ENCODE peak calls at places on chromosome 18, in five cellular contexts. One of them, this sample, is unnamed.

GRCh38 chr18:41311571-41312240 is 643.3 kb upstream of the PIK3C3 start:
- DNase-seq in esophagus squamous epithelium: no peak
- DNase-seq in suprapubic skin: no peak
- DNase-seq in right lobe of liver: no peak
- DNase-seq in HCT116: no peak
- DNase-seq in this sample: no peak

GRCh38 chr18:43893001-43893637 is 615.8 kb upstream of the SYT4 start:
- DNase-seq in HCT116: no peak
- DNase-seq in esophagus squamous epithelium: no peak
- DNase-seq in suprapubic skin: no peak
- DNase-seq in right lobe of liver: no peak
- DNase-seq in this sample: no peak

GRCh38 chr18:35713545-35713944 is 132.0 kb downstream of the GALNT1 start:
- DNase-seq in HCT116: no peak
- DNase-seq in right lobe of liver: no peak
- DNase-seq in suprapubic skin: no peak
- DNase-seq in esophagus squamous epithelium: no peak
- DNase-seq in this sample: no peak

GRCh38 chr18:50749421-50749820 is 70.4 kb downstream of the MRO start:
- DNase-seq in right lobe of liver: no peak
- DNase-seq in esophagus squamous epithelium: no peak
- DNase-seq in suprapubic skin: no peak
- DNase-seq in HCT116: no peak
- DNase-seq in this sample: no peak

GRCh38 chr18:22136395-22136794 is 33.0 kb upstream of the GATA6 start:
- DNase-seq in HCT116: no peak
- DNase-seq in right lobe of liver: no peak
- DNase-seq in suprapubic skin: no peak
- DNase-seq in esophagus squamous epithelium: no peak
- DNase-seq in this sample: no peak

GRCh38 chr18:54357082-54357659 is 487 bp downstream of the STARD6 start:
- DNase-seq in HCT116: no peak
- DNase-seq in esophagus squamous epithelium: no peak
- DNase-seq in right lobe of liver: no peak
- DNase-seq in suprapubic skin: no peak
- DNase-seq in this sample: no peak

GRCh38 chr18:63518178-63519012 is 23.8 kb upstream of the SERPINB12 start:
- DNase-seq in HCT116: peak
- DNase-seq in suprapubic skin: no peak
- DNase-seq in right lobe of liver: no peak
- DNase-seq in esophagus squamous epithelium: no peak
- DNase-seq in this sample: no peak

GRCh38 chr18:26190506-26190905 is 35.7 kb upstream of the TAF4B start:
- DNase-seq in HCT116: no peak
- DNase-seq in right lobe of liver: no peak
- DNase-seq in esophagus squamous epithelium: no peak
- DNase-seq in suprapubic skin: no peak
- DNase-seq in this sample: peak

GRCh38 chr18:8084160-8084559 is 517.0 kb downstream of the PTPRM start:
- DNase-seq in esophagus squamous epithelium: no peak
- DNase-seq in HCT116: peak
- DNase-seq in right lobe of liver: peak
- DNase-seq in suprapubic skin: no peak
- DNase-seq in this sample: no peak

GRCh38 chr18:2410688-2411087 is 160.6 kb downstream of the METTL4 start:
- DNase-seq in HCT116: peak
- DNase-seq in esophagus squamous epithelium: no peak
- DNase-seq in suprapubic skin: no peak
- DNase-seq in right lobe of liver: no peak
- DNase-seq in this sample: no peak

GRCh38 chr18:54052259-54052658 is 172.2 kb downstream of the MBD2 start:
- DNase-seq in suprapubic skin: no peak
- DNase-seq in right lobe of liver: no peak
- DNase-seq in esophagus squamous epithelium: no peak
- DNase-seq in HCT116: no peak
- DNase-seq in this sample: no peak

GRCh38 chr18:47166235-47166634 is 9.9 kb downstream of the IER3IP1 start:
- DNase-seq in HCT116: no peak
- DNase-seq in esophagus squamous epithelium: no peak
- DNase-seq in right lobe of liver: no peak
- DNase-seq in suprapubic skin: no peak
- DNase-seq in this sample: no peak

GRCh38 chr18:32618501-32618985 is 147.9 kb upstream of the GAREM1 start:
- DNase-seq in suprapubic skin: no peak
- DNase-seq in esophagus squamous epithelium: no peak
- DNase-seq in HCT116: no peak
- DNase-seq in right lobe of liver: no peak
- DNase-seq in this sample: no peak

GRCh38 chr18:77096031-77096371 is 36.6 kb downstream of the MBP start:
- DNase-seq in HCT116: no peak
- DNase-seq in right lobe of liver: no peak
- DNase-seq in esophagus squamous epithelium: no peak
- DNase-seq in suprapubic skin: no peak
- DNase-seq in this sample: no peak

GRCh38 chr18:12904012-12904516 is 20.0 kb upstream of the PTPN2 start:
- DNase-seq in right lobe of liver: no peak
- DNase-seq in suprapubic skin: no peak
- DNase-seq in esophagus squamous epithelium: no peak
- DNase-seq in HCT116: no peak
- DNase-seq in this sample: no peak

GRCh38 chr18:22434973-22435608 is 17.4 kb upstream of the CTAGE1 start:
- DNase-seq in esophagus squamous epithelium: no peak
- DNase-seq in right lobe of liver: no peak
- DNase-seq in HCT116: no peak
- DNase-seq in suprapubic skin: no peak
- DNase-seq in this sample: no peak

GRCh38 chr18:9400197-9400596 is 65.6 kb downstream of the TWSG1 start:
- DNase-seq in HCT116: no peak
- DNase-seq in suprapubic skin: no peak
- DNase-seq in right lobe of liver: no peak
- DNase-seq in esophagus squamous epithelium: no peak
- DNase-seq in this sample: no peak

GRCh38 chr18:68494802-68495560 is 219.9 kb downstream of the TMX3 start:
- DNase-seq in HCT116: no peak
- DNase-seq in esophagus squamous epithelium: no peak
- DNase-seq in right lobe of liver: no peak
- DNase-seq in suprapubic skin: no peak
- DNase-seq in this sample: no peak

GRCh38 chr18:35143615-35144596 is 96.9 kb upstream of the ZNF397 start:
- DNase-seq in suprapubic skin: no peak
- DNase-seq in HCT116: peak
- DNase-seq in right lobe of liver: peak
- DNase-seq in esophagus squamous epithelium: no peak
- DNase-seq in this sample: no peak

GRCh38 chr18:63552581-63552980 is 10.4 kb downstream of the SERPINB12 start:
- DNase-seq in esophagus squamous epithelium: no peak
- DNase-seq in suprapubic skin: no peak
- DNase-seq in HCT116: no peak
- DNase-seq in right lobe of liver: no peak
- DNase-seq in this sample: no peak

GRCh38 chr18:51255694-51256093 is 58.2 kb upstream of the MEX3C start:
- DNase-seq in HCT116: no peak
- DNase-seq in suprapubic skin: no peak
- DNase-seq in esophagus squamous epithelium: no peak
- DNase-seq in right lobe of liver: no peak
- DNase-seq in this sample: no peak

GRCh38 chr18:32974421-32975165 is 201.8 kb upstream of the KLHL14 start:
- DNase-seq in HCT116: no peak
- DNase-seq in esophagus squamous epithelium: no peak
- DNase-seq in suprapubic skin: no peak
- DNase-seq in right lobe of liver: no peak
- DNase-seq in this sample: no peak

GRCh38 chr18:31500161-31500688 is 2.2 kb downstream of the DSG2 start:
- DNase-seq in suprapubic skin: no peak
- DNase-seq in HCT116: no peak
- DNase-seq in right lobe of liver: no peak
- DNase-seq in esophagus squamous epithelium: no peak
- DNase-seq in this sample: no peak

GRCh38 chr18:11987527-11987926 is 6.2 kb downstream of the IMPA2 start:
- DNase-seq in HCT116: no peak
- DNase-seq in right lobe of liver: no peak
- DNase-seq in esophagus squamous epithelium: no peak
- DNase-seq in suprapubic skin: no peak
- DNase-seq in this sample: no peak

GRCh38 chr18:45775241-45775676 is 50.2 kb upstream of the SIGLEC15 start:
- DNase-seq in esophagus squamous epithelium: no peak
- DNase-seq in suprapubic skin: peak
- DNase-seq in right lobe of liver: peak
- DNase-seq in HCT116: peak
- DNase-seq in this sample: peak

GRCh38 chr18:45664824-45665763 is 49.8 kb downstream of the SLC14A2 start:
- DNase-seq in suprapubic skin: no peak
- DNase-seq in right lobe of liver: no peak
- DNase-seq in esophagus squamous epithelium: peak
- DNase-seq in HCT116: peak
- DNase-seq in this sample: no peak

GRCh38 chr18:25831226-25831828 is 259.1 kb downstream of the SS18 start:
- DNase-seq in suprapubic skin: no peak
- DNase-seq in esophagus squamous epithelium: no peak
- DNase-seq in right lobe of liver: no peak
- DNase-seq in HCT116: no peak
- DNase-seq in this sample: no peak

GRCh38 chr18:10453885-10454772 is at the start of gene APCDD1:
- DNase-seq in right lobe of liver: peak
- DNase-seq in suprapubic skin: peak
- DNase-seq in HCT116: no peak
- DNase-seq in esophagus squamous epithelium: no peak
- DNase-seq in this sample: no peak

GRCh38 chr18:77439888-77440287 is 190.2 kb downstream of the GALR1 start:
- DNase-seq in right lobe of liver: no peak
- DNase-seq in esophagus squamous epithelium: no peak
- DNase-seq in suprapubic skin: no peak
- DNase-seq in HCT116: no peak
- DNase-seq in this sample: no peak

GRCh38 chr18:35470440-35470839 is 27.3 kb downstream of the INO80C start:
- DNase-seq in esophagus squamous epithelium: no peak
- DNase-seq in right lobe of liver: peak
- DNase-seq in suprapubic skin: no peak
- DNase-seq in HCT116: no peak
- DNase-seq in this sample: no peak

DNA sequence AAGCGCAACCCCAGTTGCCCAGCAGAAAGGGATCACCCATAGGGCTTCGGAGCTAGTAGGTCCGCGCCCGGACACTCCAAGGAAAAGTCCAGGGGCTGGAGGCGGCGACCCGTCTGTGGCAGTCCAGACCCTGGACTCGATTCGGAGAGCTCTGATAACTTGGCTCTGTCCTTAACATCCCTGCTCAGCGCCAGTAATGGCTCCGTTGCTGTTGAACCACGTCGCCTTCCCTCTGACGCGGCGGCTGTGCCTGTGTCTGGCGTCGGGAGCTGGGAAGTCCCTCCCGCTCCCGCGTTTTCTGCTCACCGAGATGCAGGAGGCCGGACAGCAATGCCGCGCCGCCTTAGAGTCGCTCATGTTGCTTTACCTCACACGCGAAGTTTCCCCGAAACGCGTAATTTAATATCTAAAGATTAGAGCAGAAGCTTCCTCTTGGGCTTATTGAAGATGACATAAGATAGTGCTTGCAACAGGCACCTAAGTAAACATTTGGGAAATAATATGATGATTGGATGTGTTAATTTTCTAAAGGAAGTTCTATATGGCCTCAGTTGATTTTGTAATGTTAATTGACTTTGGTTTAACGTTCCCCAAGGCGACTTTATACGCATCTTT is 1.3 kb upstream of the ZBTB14 start:
- DNase-seq in esophagus squamous epithelium: peak
- DNase-seq in suprapubic skin: peak
- DNase-seq in right lobe of liver: peak
- DNase-seq in HCT116: peak
- DNase-seq in this sample: peak
- TF ChIP-seq POLR2A in esophagus squamous epithelium: no peak
- TF ChIP-seq POLR2A in suprapubic skin: no peak
- TF ChIP-seq POLR2A in right lobe of liver: no peak
- TF ChIP-seq POLR2A in HCT116: no peak
- TF ChIP-seq POLR2A in this sample: no peak

GRCh38 chr18:3450358-3451107 is 561 bp downstream of the TGIF1 start:
- DNase-seq in right lobe of liver: peak
- DNase-seq in suprapubic skin: peak
- DNase-seq in esophagus squamous epithelium: peak
- DNase-seq in HCT116: no peak
- DNase-seq in this sample: peak

GRCh38 chr18:3451166-3451988 is 1.4 kb downstream of the TGIF1 start:
- DNase-seq in right lobe of liver: peak
- DNase-seq in esophagus squamous epithelium: peak
- DNase-seq in suprapubic skin: peak
- DNase-seq in HCT116: no peak
- DNase-seq in this sample: peak

GRCh38 chr18:3453540-3454364 is 3.8 kb downstream of the TGIF1 start:
- DNase-seq in right lobe of liver: peak
- DNase-seq in HCT116: no peak
- DNase-seq in esophagus squamous epithelium: no peak
- DNase-seq in suprapubic skin: peak
- DNase-seq in this sample: peak

GRCh38 chr18:3452750-3453539 is 3.0 kb downstream of the TGIF1 start:
- DNase-seq in suprapubic skin: no peak
- DNase-seq in HCT116: no peak
- DNase-seq in right lobe of liver: no peak
- DNase-seq in esophagus squamous epithelium: no peak
- DNase-seq in this sample: no peak

GRCh38 chr18:3451989-3452749 is 2.2 kb downstream of the TGIF1 start:
- DNase-seq in suprapubic skin: peak
- DNase-seq in HCT116: no peak
- DNase-seq in right lobe of liver: peak
- DNase-seq in esophagus squamous epithelium: no peak
- DNase-seq in this sample: peak
- TF ChIP-seq POLR2A in suprapubic skin: no peak
- TF ChIP-seq POLR2A in HCT116: peak
- TF ChIP-seq POLR2A in right lobe of liver: peak
- TF ChIP-seq POLR2A in esophagus squamous epithelium: no peak
- TF ChIP-seq POLR2A in this sample: no peak

DNA sequence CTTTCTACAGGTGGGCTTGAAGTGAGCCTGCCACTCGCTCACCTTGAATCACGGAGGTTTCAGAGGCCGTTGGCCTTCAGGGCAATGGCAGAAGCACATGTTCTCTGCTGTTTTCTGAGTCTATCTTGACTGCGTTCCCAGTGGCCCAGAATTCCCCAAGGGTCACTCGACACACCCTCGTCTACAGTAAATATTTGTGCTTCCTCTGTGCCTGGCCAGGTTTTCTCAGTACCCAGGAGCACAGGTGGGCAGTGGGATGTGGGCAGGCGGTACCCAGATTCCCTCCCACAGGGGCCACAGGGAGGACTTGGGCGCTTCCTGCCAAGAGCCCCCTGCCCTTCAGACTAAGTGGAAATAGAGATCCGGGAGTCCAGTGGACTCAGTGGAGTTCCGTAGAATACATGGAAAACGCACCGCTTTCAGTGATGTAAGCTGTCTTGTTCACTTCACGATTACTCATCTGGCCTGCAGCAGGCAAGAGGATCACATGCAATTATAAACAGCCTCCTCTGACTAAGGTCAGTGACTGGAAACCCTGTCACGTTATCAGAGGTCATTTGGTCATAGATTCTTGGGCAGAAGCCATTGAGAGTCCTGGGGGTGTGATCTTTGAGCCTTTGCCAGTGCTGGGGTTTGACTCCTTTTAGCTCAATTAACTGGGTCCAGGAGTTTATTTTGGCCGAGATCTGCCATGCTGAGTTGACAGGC is 179.8 kb downstream of the NEDD4L start:
- DNase-seq in esophagus squamous epithelium: no peak
- DNase-seq in HCT116: peak
- DNase-seq in suprapubic skin: peak
- DNase-seq in right lobe of liver: peak
- DNase-seq in this sample: no peak
- TF ChIP-seq POLR2A in esophagus squamous epithelium: no peak
- TF ChIP-seq POLR2A in HCT116: no peak
- TF ChIP-seq POLR2A in suprapubic skin: no peak
- TF ChIP-seq POLR2A in right lobe of liver: no peak
- TF ChIP-seq POLR2A in this sample: no peak

GRCh38 chr18:48493856-48494255 is 45.0 kb upstream of the CTIF start:
- DNase-seq in suprapubic skin: no peak
- DNase-seq in right lobe of liver: no peak
- DNase-seq in HCT116: no peak
- DNase-seq in esophagus squamous epithelium: no peak
- DNase-seq in this sample: no peak
- TF ChIP-seq POLR2A in suprapubic skin: no peak
- TF ChIP-seq POLR2A in right lobe of liver: no peak
- TF ChIP-seq POLR2A in HCT116: no peak
- TF ChIP-seq POLR2A in esophagus squamous epithelium: no peak
- TF ChIP-seq POLR2A in this sample: no peak